ENCODE peak calls at places on chromosomes 6 and 20, in ten cellular contexts. C is uterus, T is endothelial cell of umbilical vein, N is stomach, I is suprapubic skin, P is Peyer's patch, F is H1, K is A549, E is spleen, B is breast epithelium. R is an unnamed sample.
A peak's percentile ranks its signal among the peaks of the same experiment; 100 is the strongest.

GRCh38 chr20:57698191-57698866 is 11.5 kb downstream of the PMEPA1 start:
- DNase-seq in K (peak; percentile 95), F (no peak), C (peak; percentile 68), T (peak; percentile 99), B (peak; percentile 60), N (peak; percentile 40), P (peak; percentile 86), E (no peak), I (no peak), R (no peak)

GRCh38 chr20:24787071-24787470 is 162.0 kb upstream of the CST7 start:
- DNase-seq in F (no peak), E (peak; percentile 66), N (no peak), B (no peak), C (no peak), K (no peak), T (no peak), P (no peak), I (no peak), R (no peak)

GRCh38 chr6:158861686-158862381 is 42.7 kb upstream of the EZR start:
- DNase-seq in T (no peak), F (no peak), P (no peak), E (no peak), B (no peak), C (no peak), K (no peak), N (no peak), I (no peak), R (no peak)

GRCh38 chr20:14445902-14446301 is 108.5 kb upstream of the FLRT3 start:
- DNase-seq in K (no peak), B (no peak), I (no peak), P (no peak), N (no peak), F (no peak), T (no peak), C (no peak), E (no peak), R (no peak)

GRCh38 chr20:17969276-17969883 is 562 bp downstream of the MGME1 start:
- DNase-seq in I (no peak), N (peak; percentile 52), P (peak; percentile 71), K (peak; percentile 59), F (no peak), B (peak; percentile 39), C (no peak), E (no peak), T (no peak), R (no peak)

GRCh38 chr20:20497242-20497985 is 129.5 kb downstream of the INSM1 start:
- DNase-seq in F (no peak), N (no peak), P (no peak), E (no peak), C (no peak), T (no peak), I (no peak), B (no peak), K (no peak), R (no peak)

GRCh38 chr6:36853325-36853724 is 14.1 kb upstream of the CPNE5 start:
- DNase-seq in E (no peak), F (no peak), N (no peak), T (peak; percentile 42), B (peak; percentile 78), I (peak; percentile 60), C (peak; percentile 68), K (no peak), P (no peak), R (no peak)

GRCh38 chr20:53149184-53149651 is 177.1 kb downstream of the TSHZ2 start:
- DNase-seq in C (no peak), P (no peak), B (no peak), E (no peak), N (no peak), T (no peak), F (no peak), K (no peak), I (no peak), R (no peak)

GRCh38 chr6:80165819-80166218 is 59.3 kb downstream of the BCKDHB start:
- DNase-seq in C (no peak), K (no peak), B (no peak), N (no peak), I (no peak), P (no peak), E (no peak), F (no peak), T (no peak), R (no peak)

GRCh38 chr6:159037746-159038290 is 7.0 kb downstream of the TAGAP start:
- DNase-seq in F (no peak), K (no peak), B (no peak), T (no peak), C (no peak), E (no peak), N (no peak), P (no peak), I (no peak), R (no peak)

DNA sequence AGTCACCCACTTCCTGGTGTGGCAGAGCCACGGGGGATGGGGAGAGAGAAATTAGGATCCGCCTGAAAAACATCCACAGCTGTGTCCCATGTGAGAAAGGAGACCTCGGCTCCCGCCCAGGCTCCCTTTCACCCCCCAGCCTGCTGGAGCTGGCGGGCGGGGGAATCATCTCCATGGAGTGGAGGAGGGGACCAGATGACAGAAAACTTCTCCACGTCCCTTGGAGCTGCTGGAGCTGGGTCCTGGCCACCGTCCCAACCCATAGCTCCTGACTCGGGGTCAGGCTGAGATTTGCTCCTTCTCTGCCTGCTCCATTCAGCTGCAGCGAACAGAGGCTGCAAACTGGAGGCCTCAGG is 113.8 kb downstream of the CEBPB start:
- DNase-seq in N (no peak), T (no peak), C (peak; percentile 88), E (peak; percentile 63), K (no peak), B (no peak), F (no peak), P (peak; percentile 68), I (peak; percentile 87), R (no peak)
- TF ChIP-seq POLR2A in N (no peak), T (no peak), C (no peak), E (no peak), K (no peak), B (no peak), F (no peak), P (no peak), I (no peak), R (no peak)

DNA sequence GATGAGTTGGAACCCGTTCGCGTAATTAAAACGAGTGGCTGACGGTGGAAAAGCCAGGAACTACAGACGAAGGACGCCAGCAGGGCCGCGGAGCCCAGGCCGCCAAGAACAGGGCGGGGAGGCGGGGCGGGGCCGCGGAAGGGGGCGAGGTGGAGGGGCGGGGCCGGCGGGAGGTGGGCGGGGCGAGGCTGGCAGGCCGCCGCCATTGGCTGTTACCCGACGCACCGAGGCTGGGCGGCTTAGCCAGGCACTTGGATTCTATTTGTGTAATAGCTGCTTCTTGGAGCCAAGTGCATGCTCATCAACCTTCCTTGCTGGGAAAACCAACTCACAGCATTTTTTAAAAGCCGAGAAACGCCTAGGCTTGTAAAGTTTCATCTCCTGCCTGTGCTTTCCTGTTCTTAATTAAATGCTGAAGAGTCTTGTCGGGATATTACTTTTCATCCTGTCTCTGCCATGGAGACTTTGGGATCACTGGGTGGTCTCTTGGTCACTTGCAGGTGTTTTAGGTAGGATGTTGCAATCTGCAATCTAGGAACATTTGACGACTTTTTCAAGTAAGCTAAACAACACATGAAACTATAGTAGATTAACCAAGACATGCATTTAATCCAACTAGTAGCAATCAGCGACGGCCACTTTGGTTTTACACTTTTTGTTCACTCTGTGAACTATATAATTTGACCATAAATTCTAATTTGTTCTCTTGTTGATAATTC is 245.0 kb downstream of the ARID1B start:
- DNase-seq in P (peak; percentile 93), F (no peak), I (peak; percentile 91), C (peak; percentile 90), N (peak; percentile 89), B (peak; percentile 92), K (peak; percentile 78), E (peak; percentile 95), T (peak; percentile 77), R (peak; percentile 75)
- TF ChIP-seq POLR2A in P (no peak), F (no peak), I (no peak), C (peak; percentile 71), N (no peak), B (no peak), K (peak; percentile 27), E (no peak), T (no peak), R (no peak)

GRCh38 chr6:131063028-131063763 is at the start of gene EPB41L2:
- DNase-seq in F (peak; percentile 69), P (peak; percentile 94), E (peak; percentile 95), C (peak; percentile 88), K (peak; percentile 79), N (peak; percentile 86), B (peak; percentile 56), I (peak; percentile 93), T (peak; percentile 91), R (peak; percentile 44)
- TF ChIP-seq POLR2A in F (peak; percentile 41), P (peak; percentile 42), E (no peak), C (peak; percentile 96), K (peak; percentile 38), N (no peak), B (no peak), I (no peak), T (peak; percentile 60), R (no peak)

GRCh38 chr6:143539106-143539505 is 27.6 kb upstream of the FUCA2 start:
- DNase-seq in K (no peak), I (no peak), F (no peak), C (no peak), B (no peak), N (no peak), E (no peak), T (no peak), P (no peak), R (no peak)

GRCh38 chr6:143538374-143538773 is 26.9 kb upstream of the FUCA2 start:
- DNase-seq in B (no peak), N (no peak), T (no peak), E (no peak), K (no peak), C (no peak), P (no peak), I (no peak), F (no peak), R (no peak)

GRCh38 chr6:143535189-143535614 is 23.7 kb upstream of the FUCA2 start:
- DNase-seq in T (no peak), P (no peak), K (no peak), F (no peak), C (no peak), B (no peak), E (no peak), N (no peak), I (no peak), R (no peak)

GRCh38 chr6:143536461-143536865 is 24.9 kb upstream of the FUCA2 start:
- DNase-seq in K (peak; percentile 23), C (no peak), N (peak; percentile 66), F (no peak), I (no peak), P (peak; percentile 75), B (no peak), T (peak; percentile 34), E (peak; percentile 91), R (no peak)

DNA sequence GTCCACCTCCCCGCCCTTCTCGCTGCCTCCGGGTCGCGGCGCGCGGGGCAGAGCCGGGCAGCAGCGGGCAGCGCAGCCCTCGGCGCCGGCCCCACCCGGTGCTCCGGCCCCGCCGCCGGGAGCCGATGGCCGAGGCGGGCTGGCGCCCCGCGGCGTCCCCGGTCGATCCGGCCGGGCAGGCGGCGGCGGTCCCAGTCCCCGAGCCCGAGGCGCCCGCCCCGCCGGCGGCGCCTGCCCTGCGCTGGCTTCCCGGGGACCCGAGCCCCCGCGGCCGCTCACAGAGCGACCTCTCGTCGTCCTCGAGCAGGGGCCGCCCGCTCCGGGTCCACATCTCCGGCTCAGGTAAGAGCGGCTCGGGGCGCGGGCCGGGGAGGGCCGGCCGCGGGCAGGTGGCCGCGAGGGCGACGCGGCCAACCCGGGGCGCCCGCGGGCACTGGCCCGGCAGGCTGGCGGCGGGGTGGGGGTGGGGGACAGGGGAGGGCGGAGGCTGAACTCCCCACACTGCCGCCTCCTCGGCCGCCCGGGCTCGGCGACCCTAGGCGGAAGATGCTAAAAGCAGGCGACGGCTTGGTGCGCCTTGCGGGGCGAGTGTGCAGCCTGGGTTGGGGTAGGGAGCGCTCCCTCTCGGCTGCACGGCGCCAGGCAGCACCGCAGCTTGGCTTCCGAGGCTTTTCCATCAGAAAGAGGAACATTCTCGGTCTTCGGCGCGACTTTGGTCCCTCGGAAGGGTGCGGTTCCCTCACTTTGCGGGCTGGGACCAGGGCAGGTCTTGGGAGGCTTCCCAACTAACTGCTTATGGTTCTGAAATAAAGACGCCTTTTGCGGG is 25.6 kb upstream of the FUCA2 start:
- DNase-seq in B (no peak), C (peak; percentile 23), E (peak; percentile 93), P (peak; percentile 85), F (no peak), K (peak; percentile 54), T (peak; percentile 61), N (peak; percentile 68), I (no peak), R (peak; percentile 26)
- TF ChIP-seq POLR2A in B (no peak), C (no peak), E (no peak), P (peak; percentile 28), F (peak; percentile 37), K (no peak), T (no peak), N (no peak), I (no peak), R (no peak)

R was measured in GM12891.